ENCODE peak calls at places on chromosomes 12 and 14, in six cellular contexts. G, B, O, A, X and I are unnamed samples.

GRCh38 chr12:92010853-92011701 is 134.6 kb downstream of the BTG1 start:
- DNase-seq in X (no peak), A (no peak), B (no peak), O (no peak), G (no peak), I (no peak)

GRCh38 chr12:113161415-113162016 is 12.0 kb downstream of the CFAP73 start:
- DNase-seq in G (peak; percentile 97), B (no peak), A (no peak), O (no peak), X (no peak), I (no peak)

GRCh38 chr14:47626151-47627035 is 49.0 kb downstream of the MDGA2 start:
- DNase-seq in A (peak; percentile 14), G (no peak), O (no peak), B (no peak), X (no peak), I (no peak)

GRCh38 chr12:25376985-25377384 is 126.3 kb upstream of the KRAS start:
- DNase-seq in G (no peak), B (no peak), X (no peak), A (no peak), O (no peak), I (no peak)

GRCh38 chr14:104369208-104369607 is 210.4 kb upstream of the C14orf180 start:
- DNase-seq in O (no peak), G (no peak), B (no peak), X (no peak), A (no peak), I (no peak)

GRCh38 chr12:26773313-26774104 is 59.5 kb downstream of the ITPR2 start:
- DNase-seq in X (no peak), A (no peak), G (no peak), B (no peak), O (no peak), I (no peak)

GRCh38 chr12:20822925-20823324 is 12.4 kb downstream of the SLCO1B3 start:
- DNase-seq in A (no peak), X (no peak), O (no peak), B (no peak), G (no peak), I (no peak)

GRCh38 chr12:58496411-58496810 is 423.9 kb downstream of the LRIG3 start:
- DNase-seq in A (no peak), X (no peak), O (no peak), G (no peak), B (no peak), I (no peak)

GRCh38 chr12:27777141-27777540 is 2.9 kb upstream of the KLHL42 start:
- DNase-seq in A (no peak), X (no peak), B (no peak), G (no peak), O (no peak), I (no peak)

GRCh38 chr14:68607081-68607851 is 185.6 kb downstream of the ZFP36L1 start:
- DNase-seq in X (no peak), A (no peak), O (peak; percentile 38), B (peak; percentile 49), G (no peak), I (no peak)

GRCh38 chr12:132187646-132188450 is 43.6 kb downstream of the NOC4L start:
- DNase-seq in B (no peak), G (no peak), X (no peak), O (no peak), A (no peak), I (no peak)

GRCh38 chr12:132185698-132186097 is 41.4 kb downstream of the NOC4L start:
- DNase-seq in O (no peak), A (no peak), B (no peak), G (no peak), X (no peak), I (peak; percentile 74)

GRCh38 chr12:132188451-132189298 is 44.4 kb downstream of the NOC4L start:
- DNase-seq in A (no peak), X (no peak), B (no peak), O (no peak), G (no peak), I (no peak)

GRCh38 chr12:132186857-132187620 is 42.8 kb downstream of the NOC4L start:
- DNase-seq in A (no peak), O (no peak), B (no peak), G (no peak), X (no peak), I (no peak)

DNA sequence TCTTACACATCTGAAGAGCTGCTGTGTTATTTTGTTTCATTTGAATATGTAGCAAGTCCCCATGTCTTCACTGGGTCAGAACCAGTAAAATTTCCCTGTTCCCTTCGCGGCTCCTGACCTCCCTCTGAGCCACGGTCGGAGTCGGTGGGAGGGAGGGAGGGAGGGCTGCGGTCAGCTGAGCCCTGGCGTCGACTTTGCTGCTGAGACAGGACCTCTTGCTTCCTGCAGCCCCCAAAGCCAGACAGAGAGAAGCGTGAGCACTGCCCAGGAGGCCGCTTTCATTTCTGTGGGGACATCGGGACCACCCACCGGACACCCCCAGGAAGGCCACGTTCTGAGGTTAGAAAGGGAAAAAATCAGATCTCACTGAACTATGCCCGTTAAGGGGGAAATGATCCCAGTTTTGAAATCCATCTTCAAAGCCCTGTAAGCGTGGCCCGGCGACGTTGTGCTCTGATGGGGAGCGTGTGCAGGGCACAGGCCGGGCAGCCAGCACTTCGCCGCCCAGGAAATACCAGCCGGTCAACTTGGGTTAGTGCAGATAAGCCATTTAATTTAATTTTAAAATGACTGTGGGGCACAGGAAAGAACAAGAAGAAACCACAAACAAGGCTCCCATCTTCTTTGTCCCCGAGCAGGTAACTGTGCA is 42.1 kb downstream of the NOC4L start:
- DNase-seq in X (no peak), A (no peak), B (no peak), G (no peak), O (no peak), I (no peak)
- H3K27ac ChIP-seq in X (no peak overlapping the region), A (no peak overlapping the region), B (no peak overlapping the region), G (no peak overlapping the region), O (peak overlapping the region; percentile 54), I (peak overlapping the region; percentile 47)

DNA sequence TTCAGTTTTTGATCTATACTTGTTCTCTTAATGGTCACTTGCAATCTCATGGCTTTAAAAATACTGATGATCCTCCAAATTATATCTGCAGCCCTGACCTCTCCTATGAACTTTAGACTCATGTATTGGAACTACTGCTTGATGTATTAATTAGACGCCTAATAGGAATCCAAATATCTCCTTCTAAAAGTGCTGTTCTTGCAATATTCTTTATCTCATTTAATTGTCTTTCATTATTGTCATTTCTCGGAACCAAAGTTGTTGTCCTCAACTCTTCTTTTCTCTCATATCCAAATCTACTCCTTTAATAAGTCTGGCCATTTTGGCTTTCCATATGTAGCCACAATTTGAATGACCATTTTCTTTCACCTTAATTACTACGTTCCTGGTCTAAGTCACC is 907.6 kb upstream of the SEL1L start:
- DNase-seq in B (no peak), G (no peak), O (no peak), X (no peak), A (no peak), I (no peak)
- H3K9me3 ChIP-seq in B (no peaks in the 10 kb centered on the region), G (no peaks in the 10 kb centered on the region), O (no peaks in the 10 kb centered on the region), X (no peaks in the 10 kb centered on the region), A (no peaks in the 10 kb centered on the region), I (no peaks in the 10 kb centered on the region)

DNA sequence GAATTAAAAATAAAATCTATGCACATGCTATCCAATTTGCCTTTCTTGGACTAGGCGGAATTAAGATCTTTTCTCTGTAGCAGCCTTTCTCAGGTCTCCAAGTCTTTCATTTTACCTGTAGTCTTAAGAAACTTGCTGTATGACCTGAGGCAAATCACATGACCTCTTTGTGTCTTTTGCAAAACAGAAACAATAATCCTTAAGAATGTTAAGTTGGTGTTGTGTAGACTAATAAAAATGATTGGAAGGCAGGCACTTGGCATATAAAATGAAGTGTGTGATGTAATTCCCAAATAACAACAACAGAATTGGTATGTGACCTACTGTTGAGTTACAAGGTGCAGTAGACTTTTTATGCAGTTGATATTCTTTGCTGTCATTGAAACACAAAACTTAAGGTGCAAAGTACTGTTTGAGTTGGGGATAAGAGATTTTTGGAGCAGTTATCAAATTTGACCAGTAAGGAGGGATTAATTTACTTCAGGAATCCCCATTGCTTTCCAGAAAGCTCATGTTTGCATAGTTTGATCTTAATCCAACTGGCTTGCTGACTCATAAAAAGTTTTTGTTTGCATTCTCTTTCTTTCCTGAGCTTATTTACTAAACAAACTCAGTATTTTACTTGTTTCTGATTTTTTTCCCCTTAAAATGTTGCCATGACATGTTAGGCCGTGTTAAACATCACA is 51.4 kb downstream of the SUSD6 start:
- DNase-seq in G (no peak), A (no peak), X (no peak), B (no peak), O (no peak), I (no peak)
- H3K4me1 ChIP-seq in G (no peaks in the 10 kb centered on the region), A (peaks cover 50% of the 10 kb centered on the region), X (peaks cover 77% of the 10 kb centered on the region), B (peaks cover 40% of the 10 kb centered on the region), O (peaks cover 100% of the 10 kb centered on the region), I (peaks cover 18% of the 10 kb centered on the region)

GRCh38 chr12:110816248-110816647 is 30.5 kb upstream of the CCDC63 start:
- DNase-seq in A (no peak), X (no peak), B (no peak), G (no peak), O (no peak), I (no peak)

GRCh38 chr12:110816761-110817160 is 30.0 kb upstream of the CCDC63 start:
- DNase-seq in X (no peak), G (no peak), B (no peak), O (no peak), A (no peak), I (no peak)

GRCh38 chr12:110819646-110820045 is 27.1 kb upstream of the CCDC63 start:
- DNase-seq in X (no peak), A (no peak), B (no peak), O (no peak), G (no peak), I (no peak)

GRCh38 chr12:110819150-110819549 is 27.6 kb upstream of the CCDC63 start:
- DNase-seq in G (no peak), A (no peak), X (no peak), O (no peak), B (no peak), I (no peak)

DNA sequence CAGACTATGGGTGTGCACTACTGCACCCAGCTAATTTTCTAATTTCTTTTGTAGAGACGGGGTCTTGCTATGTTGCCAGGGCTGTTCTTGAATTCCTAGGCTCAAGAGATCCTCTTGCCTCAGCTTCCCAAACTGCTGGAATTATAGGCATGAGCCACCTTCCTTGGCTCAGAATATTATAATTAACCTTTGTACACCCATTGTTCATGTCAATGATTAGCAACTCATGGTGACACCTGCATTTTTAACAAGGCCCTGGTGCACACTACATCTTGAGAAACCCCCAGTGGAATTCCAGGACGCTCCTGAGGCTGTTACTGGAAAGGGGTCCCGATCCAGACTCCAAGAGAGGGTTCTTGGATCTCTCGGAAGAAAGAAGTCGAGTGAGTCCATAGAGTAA is 28.3 kb upstream of the CCDC63 start:
- DNase-seq in B (no peak), O (no peak), X (no peak), G (no peak), A (no peak), I (no peak)
- H3K27ac ChIP-seq in B (no peak overlapping the region), O (no peak overlapping the region), X (no peak overlapping the region), G (no peak overlapping the region), A (no peak overlapping the region), I (no peak overlapping the region)

DNA sequence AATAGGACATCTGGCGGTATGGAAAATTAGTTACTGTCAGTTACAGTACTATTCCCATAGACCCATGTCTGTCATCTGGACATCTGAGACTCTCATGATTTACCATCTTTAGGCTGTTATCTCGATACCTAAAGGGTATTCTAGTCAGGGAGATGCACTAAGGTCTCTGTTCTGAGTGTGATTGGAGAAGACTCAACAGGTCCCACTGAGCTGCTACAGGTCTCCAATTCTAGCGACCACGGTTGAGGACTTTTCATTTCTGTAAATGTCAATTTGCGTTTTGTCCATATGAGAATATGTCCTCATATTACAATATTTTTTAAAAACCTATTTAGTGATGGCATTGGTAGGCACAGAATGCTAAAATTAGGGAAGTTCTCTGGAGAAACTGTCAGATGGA is 1160.2 kb downstream of the TMEM121 start:
- DNase-seq in G (no peak), O (no peak), B (no peak), X (no peak), A (no peak), I (no peak)
- H3K9me3 ChIP-seq in G (no peaks in the 10 kb centered on the region), O (no peaks in the 10 kb centered on the region), B (no peaks in the 10 kb centered on the region), X (no peaks in the 10 kb centered on the region), A (no peaks in the 10 kb centered on the region), I (no peaks in the 10 kb centered on the region)